ENCODE peak calls at places on chromosome 15, in four cellular contexts. K is CD4-positive, alpha-beta T cell; N is Daoy; G is midbrain. T is an unnamed sample.

GRCh38 chr15:69648215-69648614 is 195.6 kb downstream of the RPLP1 start:
- DNase-seq in G (no peak), N (no peak), K (no peak), T (no peak)

GRCh38 chr15:67479781-67480180 is 41.1 kb upstream of the C15orf61 start:
- DNase-seq in K (no peak), N (peak), G (no peak), T (no peak)

GRCh38 chr15:51038258-51039042 is 56.3 kb downstream of the TNFAIP8L3 start:
- DNase-seq in N (no peak), G (no peak), K (no peak), T (no peak)

GRCh38 chr15:55221090-55222011 is 24.6 kb upstream of the RSL24D1 start:
- DNase-seq in N (peak), G (no peak), K (no peak), T (peak)

GRCh38 chr15:88106063-88106462 is 150.5 kb downstream of the NTRK3 start:
- DNase-seq in N (no peak), G (peak), K (no peak), T (no peak)

GRCh38 chr15:76340802-76341365 is 4.3 kb downstream of the ISL2 start:
- DNase-seq in N (no peak), K (no peak), G (no peak), T (peak)

GRCh38 chr15:38254065-38254883 is 1.6 kb downstream of the SPRED1 start:
- DNase-seq in G (peak), K (no peak), N (peak), T (no peak)

GRCh38 chr15:94206463-94207167 is 24.7 kb upstream of the MCTP2 start:
- DNase-seq in N (peak), G (no peak), K (no peak), T (no peak)

GRCh38 chr15:45648521-45649200 is 13.8 kb downstream of the SQOR start:
- DNase-seq in K (no peak), G (no peak), N (peak), T (peak)

GRCh38 chr15:72474466-72474911 is 359 bp downstream of the ARIH1 start:
- DNase-seq in G (no peak), N (no peak), K (no peak), T (no peak)

GRCh38 chr15:88803241-88803919 is at the start of gene ACAN:
- DNase-seq in G (no peak), K (no peak), N (no peak), T (no peak)

GRCh38 chr15:89496155-89497098 is at the start of gene RHCG:
- DNase-seq in G (peak), K (no peak), N (peak), T (no peak)

GRCh38 chr15:41789662-41790061 is 15.4 kb downstream of the MAPKBP1 start:
- DNase-seq in K (no peak), G (no peak), N (no peak), T (no peak)

T was measured in T-helper 2 cell.